ENCODE peak calls at places on chromosomes 3 and 15, in six cellular contexts. B is A549, G is MM.1S, Y is nephron progenitor cell, X is HFF-Myc, N is fibroblast of pulmonary artery. O is an unnamed sample.

GRCh38 chr15:26771168-26771916 is 1.5 kb downstream of the GABRB3 start:
- DNase-seq in G (no peak), N (no peak), X (no peak), B (no peak), Y (peak), O (no peak)

GRCh38 chr3:53885239-53885638 is 3.3 kb upstream of the ACTR8 start:
- DNase-seq in Y (no peak), G (no peak), X (no peak), N (no peak), B (no peak), O (no peak)

GRCh38 chr3:37040231-37040630 is 46.9 kb downstream of the MLH1 start:
- DNase-seq in N (no peak), G (no peak), Y (no peak), X (no peak), B (no peak), O (no peak)

GRCh38 chr3:52070724-52071621 is 14.6 kb upstream of the DUSP7 start:
- DNase-seq in Y (no peak), G (no peak), X (no peak), B (no peak), N (no peak), O (no peak)

GRCh38 chr3:79161941-79162340 is 605.9 kb downstream of the ROBO1 start:
- DNase-seq in B (no peak), G (no peak), N (peak), Y (no peak), X (no peak), O (no peak)

GRCh38 chr3:128484404-128485282 is 8.4 kb downstream of the GATA2 start:
- DNase-seq in Y (no peak), X (no peak), G (no peak), N (no peak), B (no peak), O (no peak)

GRCh38 chr3:107993771-107994170 is 97.1 kb downstream of the CD47 start:
- DNase-seq in Y (no peak), N (peak), X (no peak), G (no peak), B (no peak), O (no peak)

GRCh38 chr3:182609575-182610156 is 183.6 kb upstream of the ATP11B start:
- DNase-seq in N (no peak), G (no peak), Y (no peak), B (no peak), X (no peak), O (no peak)

GRCh38 chr3:94412966-94413720 is 350.3 kb downstream of the NSUN3 start:
- DNase-seq in B (no peak), N (no peak), Y (no peak), X (no peak), G (no peak), O (no peak)

GRCh38 chr15:69760890-69761568 is 308.4 kb downstream of the RPLP1 start:
- DNase-seq in X (peak), B (peak), Y (no peak), N (peak), G (peak), O (peak)

DNA sequence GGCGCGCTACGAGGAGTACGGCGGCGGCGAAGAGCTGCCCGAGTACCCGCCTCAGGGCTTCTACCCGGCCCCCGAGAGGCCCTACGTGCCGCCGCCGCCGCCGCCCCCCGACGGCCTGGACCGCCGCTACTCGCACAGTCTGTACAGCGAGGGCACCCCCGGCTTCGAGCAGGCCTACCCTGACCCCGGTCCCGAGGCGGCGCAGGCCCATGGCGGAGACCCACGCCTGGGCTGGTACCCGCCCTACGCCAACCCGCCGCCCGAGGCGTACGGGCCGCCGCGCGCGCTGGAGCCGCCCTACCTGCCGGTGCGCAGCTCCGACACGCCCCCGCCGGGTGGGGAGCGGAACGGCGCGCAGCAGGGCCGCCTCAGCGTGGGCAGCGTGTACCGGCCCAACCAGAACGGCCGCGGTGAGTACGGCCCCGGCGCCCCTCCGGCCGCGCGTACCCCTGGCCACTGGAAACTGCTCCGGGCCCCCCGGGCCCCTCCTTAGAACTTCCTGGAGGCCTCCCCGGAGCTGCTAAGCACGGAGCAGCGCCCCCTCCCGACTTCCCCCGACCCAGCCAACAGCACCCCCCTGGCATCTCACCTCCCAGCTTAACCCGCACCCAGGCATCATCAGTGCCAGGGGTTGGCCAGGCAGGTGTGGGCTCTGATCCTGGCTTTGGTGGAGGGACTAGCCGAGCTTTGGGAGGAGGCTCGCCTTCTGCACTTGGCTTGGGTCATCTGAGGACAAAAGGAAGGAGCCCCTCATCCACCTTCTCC is 1.4 kb downstream of the LOXL1 start:
- DNase-seq in Y (peak), X (no peak), B (peak), G (peak), N (peak), O (peak)
- TF ChIP-seq CTCF in Y (peak), X (peak), B (peak), G (peak), N (peak), O (peak)

GRCh38 chr3:129592362-129593150 is 13.9 kb downstream of the PLXND1 start:
- DNase-seq in B (no peak), N (no peak), G (no peak), Y (peak), X (no peak), O (no peak)

GRCh38 chr3:129594907-129595390 is 11.5 kb downstream of the PLXND1 start:
- DNase-seq in Y (no peak), G (no peak), X (no peak), N (no peak), B (no peak), O (no peak)

GRCh38 chr3:129591932-129592331 is 14.5 kb downstream of the PLXND1 start:
- DNase-seq in Y (no peak), N (no peak), X (no peak), B (no peak), G (no peak), O (no peak)

GRCh38 chr3:129593595-129594339 is 12.7 kb downstream of the PLXND1 start:
- DNase-seq in X (no peak), G (peak), B (no peak), Y (peak), N (no peak), O (no peak)

GRCh38 chr3:129593230-129593594 is 13.3 kb downstream of the PLXND1 start:
- DNase-seq in X (no peak), B (no peak), G (no peak), N (no peak), Y (peak), O (no peak)
- TF ChIP-seq CTCF in X (peak), B (no peak), G (peak), N (no peak), Y (no peak), O (no peak)

GRCh38 chr15:65083262-65083701 is 6.7 kb downstream of the KBTBD13 start:
- DNase-seq in X (no peak), Y (peak), G (no peak), N (peak), B (no peak), O (no peak)
- TF ChIP-seq CTCF in X (peak), Y (peak), G (no peak), N (peak), B (no peak), O (no peak)

GRCh38 chr15:94119923-94120775 is 111.2 kb upstream of the MCTP2 start:
- DNase-seq in B (peak), G (peak), Y (peak), X (peak), N (peak), O (peak)
- TF ChIP-seq CTCF in B (peak), G (peak), Y (peak), X (peak), N (peak), O (peak)

GRCh38 chr3:47002490-47003410 is 23.3 kb downstream of the NBEAL2 start:
- DNase-seq in N (no peak), B (no peak), G (no peak), X (no peak), Y (peak), O (no peak)
- TF ChIP-seq CTCF in N (peak), B (no peak), G (no peak), X (no peak), Y (no peak), O (no peak)

GRCh38 chr3:49930922-49931321 is 1.3 kb upstream of the MON1A start:
- DNase-seq in X (no peak), G (peak), Y (peak), N (no peak), B (no peak), O (no peak)
- TF ChIP-seq CTCF in X (no peak), G (peak), Y (no peak), N (no peak), B (no peak), O (no peak)

DNA sequence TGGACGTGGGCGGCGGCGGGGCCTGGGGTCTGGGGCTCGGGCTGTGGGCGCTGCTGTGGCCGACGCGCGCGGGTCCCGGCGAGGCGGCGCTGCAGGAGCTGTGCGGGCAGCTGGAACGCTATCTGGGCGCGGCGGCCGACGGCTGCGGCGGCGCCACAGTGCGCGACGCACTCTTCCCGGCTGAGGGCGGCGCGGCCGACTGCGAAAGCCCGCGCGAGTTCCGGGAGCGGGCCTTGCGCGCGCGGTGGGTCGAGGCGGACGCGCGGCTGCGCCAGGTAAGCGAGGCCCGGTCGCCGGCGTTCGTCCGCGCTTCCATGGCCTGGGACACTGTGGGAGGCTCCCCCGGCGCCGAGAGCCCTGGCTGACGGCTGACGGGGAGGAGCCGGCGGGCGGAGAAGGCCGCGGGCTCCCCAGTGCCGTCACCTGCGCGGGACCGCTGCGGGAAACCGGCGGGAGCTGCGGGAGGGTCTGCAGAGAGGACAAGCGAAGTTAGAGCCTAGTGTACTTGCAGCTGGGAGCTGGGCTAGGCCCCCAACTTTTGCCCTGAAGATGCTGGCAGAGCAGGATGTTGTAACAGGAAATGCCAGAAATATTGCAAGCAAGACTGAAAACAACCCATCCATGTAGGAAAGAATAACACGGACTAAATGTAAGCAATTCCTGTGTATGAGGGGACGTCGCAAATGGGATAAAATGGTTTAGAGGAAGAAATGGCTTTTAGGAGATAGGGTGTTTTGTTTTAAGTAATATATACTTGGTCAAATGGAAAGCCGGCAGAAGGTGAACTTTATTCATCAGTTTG is 834 bp downstream of the WHAMM start:
- DNase-seq in B (no peak), G (peak), Y (peak), X (no peak), N (peak), O (peak)
- TF ChIP-seq CTCF in B (peak), G (no peak), Y (no peak), X (no peak), N (no peak), O (no peak)

DNA sequence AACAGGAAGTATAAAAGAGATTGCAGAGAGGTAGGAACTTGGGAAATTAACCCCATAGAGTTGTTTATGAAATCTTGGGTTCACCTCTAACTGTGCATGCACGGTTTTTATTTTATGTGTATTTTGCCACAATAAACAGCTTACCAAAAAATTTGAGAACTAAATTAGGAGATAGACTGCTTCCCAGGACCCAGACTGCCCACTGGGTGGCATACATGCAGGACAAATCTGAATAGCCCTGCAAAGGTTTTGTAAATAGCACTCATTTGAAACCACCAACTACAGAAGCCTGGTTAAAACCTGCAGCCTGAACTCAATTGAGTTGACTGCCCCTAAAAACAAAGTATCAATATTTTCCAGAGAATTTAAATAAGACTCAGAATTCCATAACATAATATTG is 96.4 kb upstream of the SLCO2A1 start:
- DNase-seq in B (no peak), X (no peak), Y (no peak), G (no peak), N (peak), O (no peak)
- TF ChIP-seq CTCF in B (no peak), X (peak), Y (no peak), G (no peak), N (peak), O (no peak)

GRCh38 chr3:11643212-11644087 is at the start of gene VGLL4:
- DNase-seq in N (peak), Y (peak), X (peak), B (peak), G (peak), O (peak)
- TF ChIP-seq CTCF in N (peak), Y (no peak), X (no peak), B (no peak), G (no peak), O (no peak)

O was measured in GM20000.